ENCODE peak calls at places on chromosome 2, in eight cellular contexts. E is suprapubic skin, J is body of pancreas, C is breast epithelium, S is tibial nerve, B is adrenal gland, Z is heart left ventricle, K is sigmoid colon. I is an unnamed sample. For H3K4me1, the result is how much of the 10 kb centered on the place peaks cover.

GRCh38 chr2:15938803-15939555 is 1.4 kb upstream of the MYCN start:
- DNase-seq in E (peak), J (no peak), C (no peak), S (no peak), B (no peak), Z (no peak), K (no peak), I (no peak)

GRCh38 chr2:65557616-65558573 is 125.5 kb upstream of the SPRED2 start:
- DNase-seq in E (no peak), J (no peak), C (no peak), S (no peak), B (no peak), Z (no peak), K (no peak), I (no peak)

GRCh38 chr2:71596011-71596410 is 142.7 kb downstream of the DYSF start:
- DNase-seq in E (no peak), J (no peak), C (no peak), S (peak), B (no peak), Z (no peak), K (no peak), I (no peak)

GRCh38 chr2:1886405-1886992 is 142.2 kb upstream of the PXDN start:
- DNase-seq in E (no peak), J (peak), C (peak), S (peak), B (peak), Z (peak), K (no peak), I (no peak)

GRCh38 chr2:159285929-159286708 is at the start of gene WDSUB1:
- DNase-seq in E (peak), J (peak), C (peak), S (peak), B (peak), Z (peak), K (peak), I (peak)

GRCh38 chr2:58480191-58480590 is 239.1 kb upstream of the FANCL start:
- DNase-seq in E (no peak), J (no peak), C (no peak), S (no peak), B (no peak), Z (no peak), K (no peak), I (no peak)

GRCh38 chr2:57990118-57990725 is 56.4 kb upstream of the VRK2 start:
- DNase-seq in E (no peak), J (no peak), C (no peak), S (no peak), B (no peak), Z (no peak), K (no peak), I (no peak)

GRCh38 chr2:233865838-233866237 is 2.3 kb downstream of the MSL3B start:
- DNase-seq in E (no peak), J (no peak), C (no peak), S (no peak), B (no peak), Z (no peak), K (no peak), I (no peak)

GRCh38 chr2:138670734-138671133 is 109.5 kb downstream of the NXPH2 start:
- DNase-seq in E (no peak), J (no peak), C (no peak), S (no peak), B (no peak), Z (no peak), K (no peak), I (no peak)

GRCh38 chr2:44392338-44392943 is 30.7 kb downstream of the CAMKMT start:
- DNase-seq in E (no peak), J (peak), C (no peak), S (peak), B (peak), Z (peak), K (no peak), I (no peak)

GRCh38 chr2:27075219-27075871 is 3.1 kb upstream of the EMILIN1 start:
- DNase-seq in E (no peak), J (no peak), C (no peak), S (no peak), B (no peak), Z (peak), K (peak), I (peak)

GRCh38 chr2:230422149-230422548 is 6.1 kb downstream of the SP100 start:
- DNase-seq in E (no peak), J (no peak), C (no peak), S (no peak), B (no peak), Z (no peak), K (no peak), I (no peak)

GRCh38 chr2:44884231-44884630 is 57.3 kb upstream of the SIX3 start:
- DNase-seq in E (no peak), J (no peak), C (no peak), S (no peak), B (no peak), Z (no peak), K (no peak), I (no peak)

GRCh38 chr2:181678033-181678586 is 2.2 kb downstream of the NEUROD1 start:
- DNase-seq in E (no peak), J (peak), C (peak), S (no peak), B (peak), Z (peak), K (peak), I (peak)

GRCh38 chr2:169349528-169349927 is 12.8 kb downstream of the LRP2 start:
- DNase-seq in E (no peak), J (no peak), C (no peak), S (no peak), B (no peak), Z (no peak), K (no peak), I (no peak)

GRCh38 chr2:98359986-98360385 is 13.7 kb downstream of the CNGA3 start:
- DNase-seq in E (no peak), J (no peak), C (no peak), S (no peak), B (no peak), Z (no peak), K (no peak), I (no peak)

GRCh38 chr2:128298286-128298685 is 20.4 kb downstream of the HS6ST1 start:
- DNase-seq in E (no peak), J (no peak), C (no peak), S (no peak), B (no peak), Z (no peak), K (no peak), I (no peak)

GRCh38 chr2:54863660-54864059 is 140.2 kb downstream of the EML6 start:
- DNase-seq in E (no peak), J (no peak), C (no peak), S (no peak), B (no peak), Z (no peak), K (no peak), I (no peak)

GRCh38 chr2:219541611-219542180 is 1.9 kb downstream of the CHPF start:
- DNase-seq in E (peak), J (peak), C (peak), S (peak), B (peak), Z (peak), K (peak), I (peak)

GRCh38 chr2:9201185-9201891 is 5.3 kb upstream of the ASAP2 start:
- DNase-seq in E (no peak), J (no peak), C (no peak), S (no peak), B (no peak), Z (no peak), K (no peak), I (no peak)

GRCh38 chr2:61988462-61989366 is 83.2 kb downstream of the COMMD1 start:
- DNase-seq in E (no peak), J (no peak), C (no peak), S (no peak), B (no peak), Z (no peak), K (no peak), I (no peak)

GRCh38 chr2:163626208-163626607 is 109.6 kb downstream of the FIGN start:
- DNase-seq in E (no peak), J (no peak), C (no peak), S (no peak), B (no peak), Z (no peak), K (no peak), I (no peak)

GRCh38 chr2:10253596-10254372 is 48.9 kb upstream of the HPCAL1 start:
- DNase-seq in E (peak), J (no peak), C (no peak), S (no peak), B (no peak), Z (no peak), K (peak), I (peak)

GRCh38 chr2:31812051-31812798 is 198.6 kb downstream of the MEMO1 start:
- DNase-seq in E (no peak), J (no peak), C (no peak), S (no peak), B (peak), Z (no peak), K (no peak), I (no peak)

DNA sequence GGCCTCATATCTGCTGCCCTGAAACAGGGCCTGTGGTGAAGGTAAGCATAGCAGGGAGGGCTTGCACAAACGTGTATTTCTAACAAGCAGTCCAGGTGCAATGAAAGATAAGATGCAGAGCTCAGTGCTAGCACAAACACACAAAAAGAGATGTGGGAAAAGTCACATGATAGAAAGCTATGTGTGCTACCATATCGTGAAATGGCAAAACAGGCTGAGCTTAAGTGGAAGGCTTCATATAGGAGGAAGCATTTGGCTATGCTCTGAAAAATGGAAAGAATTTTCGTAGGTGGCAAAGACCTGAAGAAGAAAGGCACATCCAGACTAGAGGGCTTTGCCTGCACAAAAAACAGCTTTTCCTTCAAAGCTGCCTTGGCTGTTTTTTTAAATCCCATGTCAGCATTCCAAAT is 10.2 kb downstream of the RSAD2 start:
- DNase-seq in E (no peak), J (no peak), C (no peak), S (no peak), B (no peak), Z (no peak), K (no peak), I (no peak)
- TF ChIP-seq POLR2A in E (no peak), J (no peak), C (no peak), S (no peak), B (no peak), Z (no peak), K (no peak), I (no peak)

GRCh38 chr2:19902272-19902730 is 518 bp upstream of the TTC32 start:
- DNase-seq in E (no peak), J (no peak), C (no peak), S (no peak), B (no peak), Z (no peak), K (no peak), I (no peak)

GRCh38 chr2:19901201-19901457 is 654 bp downstream of the TTC32 start:
- DNase-seq in E (no peak), J (no peak), C (no peak), S (no peak), B (no peak), Z (no peak), K (no peak), I (no peak)

GRCh38 chr2:19899853-19900525 is 1.8 kb downstream of the TTC32 start:
- DNase-seq in E (no peak), J (no peak), C (no peak), S (no peak), B (no peak), Z (no peak), K (no peak), I (no peak)

GRCh38 chr2:19901458-19902271 is at the start of gene TTC32:
- DNase-seq in E (peak), J (peak), C (peak), S (peak), B (peak), Z (peak), K (peak), I (peak)

GRCh38 chr2:19900536-19901200 is 1.1 kb downstream of the TTC32 start:
- DNase-seq in E (no peak), J (no peak), C (no peak), S (no peak), B (no peak), Z (no peak), K (no peak), I (no peak)
- H3K4me1 ChIP-seq in E (under half), J (under half), C (under half), S (under half), B (under half), Z (half or more), K (half or more), I (under half)

GRCh38 chr2:237084444-237084843 is 1.2 kb upstream of the COPS8 start:
- DNase-seq in E (no peak), J (no peak), C (no peak), S (no peak), B (no peak), Z (no peak), K (no peak), I (no peak)

GRCh38 chr2:237081596-237081995 is 4.1 kb upstream of the COPS8 start:
- DNase-seq in E (no peak), J (no peak), C (no peak), S (no peak), B (no peak), Z (no peak), K (no peak), I (no peak)

GRCh38 chr2:237090906-237091305 is 5.2 kb downstream of the COPS8 start:
- DNase-seq in E (no peak), J (no peak), C (no peak), S (no peak), B (no peak), Z (no peak), K (no peak), I (no peak)

GRCh38 chr2:237083026-237083425 is 2.7 kb upstream of the COPS8 start:
- DNase-seq in E (no peak), J (no peak), C (no peak), S (no peak), B (no peak), Z (no peak), K (no peak), I (no peak)

GRCh38 chr2:237085261-237086221 is at the start of gene COPS8:
- DNase-seq in E (peak), J (peak), C (peak), S (peak), B (peak), Z (peak), K (peak), I (peak)
- TF ChIP-seq POLR2A in E (no peak), J (peak), C (peak), S (peak), B (peak), Z (peak), K (peak), I (peak)

GRCh38 chr2:237711458-237712150 is 84.2 kb downstream of the LRRFIP1 start:
- DNase-seq in E (no peak), J (no peak), C (no peak), S (no peak), B (no peak), Z (no peak), K (peak), I (no peak)
- H3K4me1 ChIP-seq in E (half or more), J (under half), C (under half), S (under half), B (under half), Z (half or more), K (half or more), I (under half)

DNA sequence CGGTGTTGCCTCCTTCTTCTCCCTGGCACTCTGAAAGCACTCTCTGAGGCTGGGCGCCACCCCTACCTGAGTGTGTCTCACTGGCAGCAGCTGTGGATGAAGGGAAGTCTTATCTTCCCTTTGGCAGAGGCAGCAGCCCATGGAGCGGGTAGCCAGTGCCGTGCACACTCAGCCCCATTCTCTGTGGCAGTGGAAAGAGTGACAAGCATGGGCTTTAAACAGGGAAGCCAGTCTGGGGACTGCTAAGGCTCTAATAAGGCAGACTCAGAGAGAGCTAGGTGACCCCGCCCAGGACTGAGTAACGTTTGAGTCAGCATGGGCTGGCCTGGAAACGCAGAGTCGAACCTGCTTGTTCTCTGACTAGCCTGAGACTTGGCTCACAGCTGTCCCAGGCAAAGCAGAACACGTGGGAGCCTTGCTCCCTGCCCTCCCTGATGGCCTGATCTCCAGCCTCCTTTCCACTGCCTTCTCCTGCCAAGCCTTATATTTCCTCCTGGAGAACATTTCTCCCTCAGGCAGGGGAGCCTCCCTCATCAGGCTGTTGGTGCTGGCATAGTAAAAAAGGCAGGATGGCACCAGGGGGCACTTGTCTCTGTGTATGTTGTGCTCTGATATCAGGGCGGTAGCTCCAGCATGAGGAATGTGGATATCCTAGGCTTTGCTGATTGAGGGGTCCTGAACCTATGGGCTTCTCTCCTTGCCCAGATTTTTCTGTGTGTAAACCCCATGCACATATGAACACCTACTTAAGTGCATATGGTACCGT is 93.9 kb upstream of the LGALSL start:
- DNase-seq in E (peak), J (peak), C (peak), S (peak), B (peak), Z (peak), K (peak), I (no peak)
- TF ChIP-seq POLR2A in E (no peak), J (peak), C (no peak), S (no peak), B (peak), Z (no peak), K (no peak), I (no peak)

DNA sequence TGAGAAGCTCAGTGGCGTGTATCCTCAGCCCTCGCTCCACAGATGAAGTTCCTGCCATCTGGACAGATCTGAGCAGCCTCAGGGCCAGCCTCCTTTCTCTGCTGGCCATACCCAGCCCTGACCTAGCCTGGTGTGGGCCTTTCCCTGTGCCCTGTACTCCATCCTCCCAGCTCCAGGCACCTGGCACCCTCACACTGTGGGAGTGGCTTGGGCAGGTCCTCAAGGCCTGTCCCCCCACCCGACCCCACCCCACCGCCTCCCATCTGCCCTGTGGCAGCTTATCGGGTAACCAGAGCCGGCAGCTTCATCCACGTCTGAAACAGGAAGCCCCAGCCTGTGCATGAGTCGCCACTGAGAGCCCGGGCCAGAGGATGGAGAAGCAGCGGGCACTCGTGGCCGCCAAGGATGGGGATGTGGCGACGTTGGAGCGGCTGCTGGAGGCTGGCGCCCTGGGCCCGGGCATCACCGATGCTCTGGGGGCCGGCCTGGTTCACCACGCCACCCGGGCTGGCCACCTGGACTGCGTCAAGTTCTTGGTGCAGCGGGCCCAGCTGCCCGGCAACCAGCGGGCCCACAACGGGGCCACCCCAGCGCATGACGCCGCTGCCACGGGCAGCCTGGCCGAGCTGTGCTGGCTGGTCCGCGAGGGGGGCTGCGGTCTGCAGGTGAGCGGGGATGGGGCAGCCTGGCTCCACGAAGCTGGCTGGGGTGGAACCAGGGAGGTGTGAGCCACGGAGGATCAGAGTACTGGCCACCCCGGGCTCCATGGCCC is at the start of gene ESPNL:
- DNase-seq in E (peak), J (peak), C (peak), S (peak), B (no peak), Z (no peak), K (peak), I (peak)
- H3K4me1 ChIP-seq in E (under half), J (under half), C (under half), S (under half), B (under half), Z (under half), K (under half), I (under half)

DNA sequence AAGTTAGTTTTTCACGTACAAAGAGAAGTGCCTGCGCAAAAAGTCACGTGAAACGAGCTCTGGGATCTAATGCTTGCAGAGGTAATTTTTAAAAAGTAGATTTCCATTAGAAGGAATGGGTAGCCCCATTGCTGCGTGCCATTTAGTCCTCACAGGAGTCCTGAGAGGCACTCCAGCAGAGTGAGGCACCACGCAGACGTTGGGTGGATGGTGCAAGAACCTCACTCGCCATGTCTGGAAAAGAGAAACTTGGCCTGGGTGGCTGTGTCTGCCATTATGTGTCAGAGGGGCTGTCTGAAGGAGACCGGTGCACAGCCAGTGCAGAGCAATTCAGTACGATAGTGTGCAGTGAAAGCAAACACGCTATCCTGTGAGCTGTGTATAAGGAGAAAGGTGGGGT is 1.8 kb upstream of the HDAC4 start:
- DNase-seq in E (no peak), J (no peak), C (no peak), S (no peak), B (no peak), Z (no peak), K (no peak), I (peak)
- TF ChIP-seq POLR2A in E (no peak), J (no peak), C (no peak), S (no peak), B (no peak), Z (no peak), K (no peak), I (no peak)

GRCh38 chr2:172428841-172429173 is 1.4 kb downstream of the ITGA6 start:
- DNase-seq in E (no peak), J (no peak), C (no peak), S (no peak), B (no peak), Z (no peak), K (no peak), I (no peak)
- H3K4me1 ChIP-seq in E (half or more), J (half or more), C (under half), S (under half), B (under half), Z (under half), K (under half), I (under half)